ENCODE peak calls at places on chromosomes 16 and 17, in five cellular contexts. Y, F, P, W and U are unnamed samples. For H3K4me1 and H3K27me3, the result is how much of the 10 kb centered on the place peaks cover.

GRCh38 chr17:79802039-79802735 is 5.3 kb upstream of the CBX8 start:
- DNase-seq in F (no peak), P (no peak), Y (no peak), W (no peak), U (no peak)

GRCh38 chr17:80441133-80441578 is 26.2 kb downstream of the ENDOV start:
- DNase-seq in P (peak), W (no peak), F (peak), Y (peak), U (no peak)

GRCh38 chr16:22397459-22397858 is 23.0 kb upstream of the CDR2 start:
- DNase-seq in Y (no peak), P (peak), F (no peak), W (no peak), U (no peak)

GRCh38 chr17:30091771-30092170 is 24.8 kb upstream of the NSRP1 start:
- DNase-seq in Y (no peak), P (peak), W (peak), F (no peak), U (no peak)

GRCh38 chr16:69893086-69893485 is 58.0 kb upstream of the CLEC18A start:
- DNase-seq in Y (no peak), F (no peak), P (no peak), W (no peak), U (no peak)

GRCh38 chr17:30921544-30922196 is at the start of gene ADAP2:
- DNase-seq in W (peak), P (peak), F (peak), Y (no peak), U (no peak)

GRCh38 chr16:68792465-68793324 is 50.6 kb upstream of the TANGO6 start:
- DNase-seq in W (no peak), F (no peak), P (peak), Y (no peak), U (no peak)

GRCh38 chr17:14813649-14814048 is 451.5 kb downstream of the PMP22 start:
- DNase-seq in W (no peak), P (peak), Y (no peak), F (peak), U (no peak)

GRCh38 chr17:45282683-45283644 is 21.1 kb upstream of the SPATA32 start:
- DNase-seq in P (peak), F (peak), Y (no peak), W (no peak), U (peak)

GRCh38 chr16:16176328-16176727 is 47.0 kb downstream of the ABCC6 start:
- DNase-seq in Y (no peak), F (no peak), P (no peak), W (no peak), U (no peak)

GRCh38 chr17:77618173-77618572 is 340.3 kb upstream of the TNRC6C start:
- DNase-seq in F (no peak), W (no peak), P (no peak), Y (no peak), U (no peak)

GRCh38 chr17:41810659-41811548 is 845 bp downstream of the P3H4 start:
- DNase-seq in Y (no peak), F (peak), P (peak), W (no peak), U (no peak)

GRCh38 chr16:2690852-2691251 is 8.5 kb downstream of the KCTD5 start:
- DNase-seq in F (no peak), W (no peak), Y (no peak), P (no peak), U (no peak)

GRCh38 chr16:56354016-56354415 is 71.3 kb downstream of the AMFR start:
- DNase-seq in Y (no peak), F (no peak), W (no peak), P (no peak), U (no peak)

GRCh38 chr17:15081008-15081407 is 184.1 kb downstream of the PMP22 start:
- DNase-seq in Y (no peak), F (no peak), P (no peak), W (no peak), U (no peak)

GRCh38 chr16:1125471-1125870 is 27.4 kb upstream of the CACNA1H start:
- DNase-seq in F (no peak), P (peak), W (peak), Y (no peak), U (no peak)

GRCh38 chr17:1709971-1710806 is at the start of gene TLCD2:
- DNase-seq in Y (no peak), W (peak), P (peak), F (peak), U (peak)

GRCh38 chr17:13281626-13282025 is 263.8 kb upstream of the ELAC2 start:
- DNase-seq in Y (no peak), F (no peak), W (no peak), P (no peak), U (no peak)

GRCh38 chr16:69727916-69728270 is 1.5 kb upstream of the NQO1 start:
- DNase-seq in Y (no peak), F (no peak), P (no peak), W (no peak), U (no peak)

GRCh38 chr16:76278976-76279375 is 1.8 kb downstream of the CNTNAP4 start:
- DNase-seq in W (no peak), F (peak), Y (no peak), P (peak), U (no peak)

GRCh38 chr16:66399031-66399430 is 28.1 kb upstream of the BEAN1 start:
- DNase-seq in P (peak), Y (no peak), F (no peak), W (no peak), U (no peak)

GRCh38 chr16:1773703-1774455 is 945 bp upstream of the MRPS34 start:
- DNase-seq in F (no peak), Y (no peak), P (peak), W (no peak), U (no peak)

GRCh38 chr17:44353656-44354331 is 8.7 kb downstream of the GRN start:
- DNase-seq in W (no peak), P (peak), Y (no peak), F (peak), U (no peak)

GRCh38 chr16:85451646-85452363 is 161.3 kb upstream of the GSE1 start:
- DNase-seq in P (no peak), F (no peak), W (no peak), Y (no peak), U (no peak)

GRCh38 chr16:49854227-49855203 is 1.4 kb downstream of the ZNF423 start:
- DNase-seq in P (no peak), Y (no peak), F (peak), W (no peak), U (no peak)

GRCh38 chr16:54375056-54375455 is 88.5 kb upstream of the IRX3 start:
- DNase-seq in P (no peak), F (no peak), Y (no peak), W (no peak), U (no peak)

GRCh38 chr17:62790554-62790953 is 17.6 kb downstream of the MARCHF10 start:
- DNase-seq in W (no peak), F (no peak), P (peak), Y (no peak), U (no peak)

GRCh38 chr16:83651871-83652270 is 155.9 kb upstream of the HSBP1 start:
- DNase-seq in P (no peak), F (peak), W (no peak), Y (no peak), U (no peak)

GRCh38 chr17:17849147-17849820 is 12.5 kb upstream of the SREBF1 start:
- DNase-seq in W (no peak), Y (peak), P (peak), F (no peak), U (peak)

GRCh38 chr16:3026609-3027487 is 3.0 kb downstream of the THOC6 start:
- DNase-seq in Y (no peak), W (no peak), F (no peak), P (no peak), U (no peak)

GRCh38 chr16:74304164-74304834 is 7.7 kb downstream of the PSMD7 start:
- DNase-seq in F (no peak), W (no peak), Y (no peak), P (peak), U (no peak)

GRCh38 chr16:84823926-84824325 is 4.1 kb downstream of the CRISPLD2 start:
- DNase-seq in P (no peak), W (no peak), Y (no peak), F (no peak), U (no peak)

GRCh38 chr17:8785547-8786412 is 13.4 kb downstream of the MFSD6L start:
- DNase-seq in P (peak), Y (peak), W (peak), F (peak), U (peak)

GRCh38 chr17:72122668-72123495 is 2.1 kb downstream of the SOX9 start:
- DNase-seq in Y (no peak), W (no peak), F (peak), P (peak), U (no peak)

GRCh38 chr16:67084345-67085028 is 25.3 kb upstream of the PHAF1 start:
- DNase-seq in Y (no peak), W (no peak), F (no peak), P (peak), U (no peak)

GRCh38 chr17:2975469-2975958 is 87.9 kb downstream of the OR1D5 start:
- DNase-seq in Y (no peak), P (peak), F (peak), W (peak), U (no peak)

GRCh38 chr17:39699818-39700147 is at the start of gene ERBB2:
- DNase-seq in P (peak), Y (no peak), F (peak), W (peak), U (peak)

GRCh38 chr16:35788381-35788780 is 2329.0 kb downstream of the TP53TG3F start:
- DNase-seq in W (no peak), P (no peak), F (no peak), Y (no peak), U (no peak)

GRCh38 chr16:87957296-87958069 is 6.2 kb downstream of the BANP start:
- DNase-seq in F (no peak), Y (no peak), P (no peak), W (no peak), U (no peak)
- H3K4me3 ChIP-seq in F (no peak), Y (peak), P (no peak), W (no peak), U (no peak)

GRCh38 chr17:60388742-60389141 is 3.2 kb downstream of the USP32 start:
- DNase-seq in P (peak), W (no peak), Y (no peak), F (peak), U (no peak)
- H3K4me1 ChIP-seq in P (under half), W (under half), Y (under half), F (under half), U (under half)

DNA sequence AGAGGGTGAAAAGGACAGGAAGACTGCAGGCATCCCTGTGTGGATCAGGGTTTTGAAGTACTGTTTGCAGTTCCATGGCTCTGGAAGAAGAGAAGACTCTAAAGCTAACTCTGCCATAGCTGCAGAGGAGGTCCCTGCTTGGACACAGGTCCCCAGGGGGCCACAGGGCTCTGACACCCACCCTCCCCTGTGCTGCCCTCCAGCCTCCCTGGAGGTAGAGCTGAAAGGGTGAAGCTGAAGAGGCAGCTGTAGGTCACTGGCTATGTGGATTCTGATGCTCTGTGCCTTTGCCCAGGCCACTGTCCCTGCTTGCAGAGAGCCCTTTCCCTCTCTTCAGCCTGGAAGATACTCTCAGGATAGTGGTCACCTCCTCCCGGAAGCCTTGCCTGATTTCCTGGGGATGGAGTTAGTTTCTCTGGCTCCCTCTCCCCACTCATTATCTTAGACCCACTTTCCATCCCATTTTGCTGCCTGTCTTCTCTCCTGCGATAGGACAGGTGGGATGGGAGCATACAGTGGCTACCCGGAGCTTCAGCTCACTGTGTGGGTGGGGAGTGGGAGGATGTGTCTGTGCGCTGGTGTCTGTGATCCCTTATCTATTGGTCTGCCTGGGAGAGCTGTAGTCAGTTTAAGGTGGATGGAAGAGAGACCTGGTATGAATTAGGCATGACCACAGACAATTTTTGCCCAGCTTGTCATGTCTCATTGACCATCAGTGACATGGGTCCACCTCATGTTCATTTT is 89.8 kb upstream of the TMEM97 start:
- DNase-seq in F (no peak), W (no peak), P (no peak), Y (no peak), U (no peak)
- H3K27me3 ChIP-seq in F (under half), W (under half), P (under half), Y (under half), U (under half)

DNA sequence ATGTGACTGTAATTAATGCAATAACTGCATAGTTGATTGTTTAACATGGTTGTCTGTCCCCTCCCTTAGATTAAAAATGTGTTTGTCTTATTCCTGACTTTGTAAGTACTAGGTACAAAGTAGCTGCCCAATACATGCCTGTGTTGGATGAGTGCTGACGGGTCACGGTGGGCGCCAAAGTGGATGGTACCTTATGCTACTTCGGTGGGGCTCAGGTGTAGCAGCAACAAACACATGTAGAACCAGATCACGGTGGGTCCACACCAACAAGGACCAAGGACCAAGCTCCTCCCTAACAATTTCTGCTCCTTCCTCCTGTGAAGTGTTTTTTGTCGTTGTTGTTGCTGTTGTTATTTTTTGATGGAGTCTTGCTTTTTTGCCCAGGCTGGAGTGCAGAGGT is 46.4 kb upstream of the ZFHX3 start:
- DNase-seq in W (no peak), P (no peak), Y (no peak), F (no peak), U (no peak)
- H3K4me3 ChIP-seq in W (no peak), P (no peak), Y (no peak), F (no peak), U (no peak)

GRCh38 chr17:6713918-6714271 is 726 bp upstream of the SLC13A5 start:
- DNase-seq in W (no peak), Y (no peak), F (peak), P (no peak), U (no peak)

GRCh38 chr17:6712058-6712853 is 913 bp downstream of the SLC13A5 start:
- DNase-seq in P (peak), W (no peak), F (peak), Y (no peak), U (no peak)

GRCh38 chr17:6714315-6714874 is 1.2 kb upstream of the SLC13A5 start:
- DNase-seq in F (no peak), W (no peak), P (no peak), Y (no peak), U (peak)

GRCh38 chr17:6712854-6713129 is 377 bp downstream of the SLC13A5 start:
- DNase-seq in W (no peak), Y (no peak), P (no peak), F (no peak), U (peak)

DNA sequence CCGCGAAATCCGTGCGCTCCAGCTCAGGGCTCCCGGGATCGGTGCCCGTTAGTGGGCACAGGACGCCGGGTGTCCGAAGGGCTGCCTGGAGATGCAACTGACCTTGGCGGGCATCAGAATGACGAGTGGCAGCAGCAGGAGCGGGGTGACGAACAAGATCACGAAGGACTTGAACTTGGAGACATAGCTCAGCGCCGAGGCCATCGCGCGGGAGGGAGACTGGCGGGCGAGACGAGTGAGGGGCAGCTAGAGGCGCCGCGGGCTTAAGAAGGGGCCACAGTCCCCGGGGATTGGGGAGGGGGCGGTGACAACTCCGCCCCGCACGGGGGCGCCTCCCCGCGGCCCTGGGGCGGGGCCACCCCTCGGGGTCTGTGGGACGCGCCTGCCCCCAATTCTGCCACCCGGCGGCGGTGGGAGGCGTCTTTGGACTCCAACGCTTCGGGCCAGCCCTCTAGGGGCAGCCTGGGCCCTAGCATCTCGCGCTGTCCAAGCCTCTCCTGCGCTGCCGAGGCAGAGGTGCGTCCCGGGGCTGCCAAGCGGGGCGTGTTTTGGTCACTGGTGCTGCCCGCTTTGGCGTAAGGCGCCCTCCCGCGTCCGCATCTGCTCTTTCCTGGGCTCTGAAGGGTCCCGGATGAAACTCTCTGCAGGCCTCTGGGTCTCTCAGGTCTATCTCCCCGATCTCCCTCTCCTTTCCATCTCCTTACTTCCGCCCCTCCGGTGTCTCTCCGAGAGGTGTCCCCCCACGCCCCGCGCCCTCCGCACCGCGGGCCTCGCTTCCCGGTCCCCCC is at the start of gene SLC13A5:
- DNase-seq in W (no peak), P (peak), F (peak), Y (no peak), U (peak)
- H3K4me1 ChIP-seq in W (under half), P (under half), F (under half), Y (under half), U (under half)

GRCh38 chr17:37842401-37842800 is 81.8 kb upstream of the TBC1D3K start:
- DNase-seq in F (no peak), P (no peak), W (no peak), Y (no peak), U (no peak)
- H3K27me3 ChIP-seq in F (under half), P (under half), W (under half), Y (under half), U (under half)

DNA sequence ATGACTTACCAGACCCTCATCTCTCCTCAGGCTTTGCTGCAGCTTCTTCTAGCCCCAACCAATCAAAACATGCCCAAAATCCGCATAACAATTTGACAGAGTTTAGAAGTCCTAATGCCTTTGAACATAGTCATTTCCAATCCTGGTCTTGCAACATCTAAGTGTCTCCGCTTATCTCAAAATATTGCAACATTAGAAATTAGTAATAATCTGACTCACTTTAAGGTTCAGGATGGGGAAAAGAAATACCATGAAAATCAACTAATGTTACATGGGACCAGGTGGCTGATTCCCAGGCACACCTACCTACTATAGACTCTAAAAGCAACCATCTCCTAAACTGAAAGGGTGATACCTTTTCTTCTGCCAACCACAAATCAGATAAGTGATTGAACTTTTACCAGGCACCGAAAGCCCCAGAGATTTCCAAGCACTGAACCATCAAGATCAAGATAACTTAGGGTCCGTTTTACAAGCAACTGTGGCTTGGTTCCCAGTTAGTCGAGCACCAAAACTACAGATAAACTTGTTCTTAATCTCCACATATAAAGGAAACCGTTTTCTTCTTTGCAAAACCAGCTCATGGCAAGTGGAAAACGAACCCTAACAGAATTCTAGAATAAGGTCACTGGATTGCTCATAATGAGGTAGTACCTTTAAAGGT is 13.9 kb downstream of the ERN1 start:
- DNase-seq in P (peak), F (no peak), Y (no peak), W (no peak), U (no peak)
- H3K4me3 ChIP-seq in P (no peak), F (no peak), Y (no peak), W (no peak), U (no peak)